ENCODE peak calls at places on chromosome 17, in seven cellular contexts. H is fibroblast of villous mesenchyme, C is left lung, E is fibroblast of mammary gland, T is stomach, G is hepatocyte, I is mucosa of descending colon. A is an unnamed sample.

GRCh38 chr17:78739331-78739853 is 42.7 kb downstream of the CYTH1 start:
- DNase-seq in H (no peak), C (no peak), E (no peak), T (no peak), G (no peak), I (no peak), A (no peak)

GRCh38 chr17:65696739-65697394 is 135.4 kb upstream of the AXIN2 start:
- DNase-seq in H (peak; percentile 75), C (no peak), E (peak; percentile 76), T (no peak), G (peak; percentile 16), I (no peak), A (peak; percentile 29)

GRCh38 chr17:14011740-14012405 is 57.4 kb upstream of the COX10 start:
- DNase-seq in H (no peak), C (no peak), E (no peak), T (no peak), G (no peak), I (no peak), A (no peak)

GRCh38 chr17:83056583-83057396 is 22.6 kb upstream of the METRNL start:
- DNase-seq in H (peak; percentile 27), C (peak; percentile 33), E (peak; percentile 72), T (peak; percentile 21), G (no peak), I (peak; percentile 23), A (no peak)

GRCh38 chr17:8955560-8955959 is 9.9 kb downstream of the PIK3R5 start:
- DNase-seq in H (no peak), C (no peak), E (no peak), T (no peak), G (no peak), I (no peak), A (no peak)

GRCh38 chr17:19384723-19385391 is 2.1 kb downstream of the MFAP4 start:
- DNase-seq in H (peak; percentile 97), C (peak; percentile 86), E (peak; percentile 97), T (peak; percentile 76), G (peak; percentile 88), I (peak; percentile 91), A (peak; percentile 93)

GRCh38 chr17:43360376-43360738 is 38.4 kb upstream of the ARL4D start:
- DNase-seq in H (peak; percentile 94), C (no peak), E (peak; percentile 97), T (peak; percentile 59), G (peak; percentile 73), I (no peak), A (peak; percentile 62)

GRCh38 chr17:52148288-52148968 is 10.1 kb downstream of the CA10 start:
- DNase-seq in H (no peak), C (no peak), E (no peak), T (no peak), G (no peak), I (no peak), A (no peak)

GRCh38 chr17:2173005-2173404 is 118.1 kb downstream of the HIC1 start:
- DNase-seq in H (peak; percentile 76), C (peak; percentile 67), E (peak; percentile 59), T (no peak), G (no peak), I (no peak), A (no peak)

GRCh38 chr17:70271200-70271599 is 101.9 kb downstream of the KCNJ2 start:
- DNase-seq in H (no peak), C (no peak), E (no peak), T (no peak), G (no peak), I (no peak), A (no peak)

GRCh38 chr17:80092959-80093358 is 8.4 kb upstream of the GAA start:
- DNase-seq in H (peak; percentile 8), C (peak; percentile 57), E (no peak), T (no peak), G (no peak), I (no peak), A (no peak)

GRCh38 chr17:57677858-57678257 is 67.2 kb downstream of the CCDC182 start:
- DNase-seq in H (no peak), C (no peak), E (no peak), T (no peak), G (no peak), I (no peak), A (no peak)

GRCh38 chr17:43601280-43602050 is 55.3 kb upstream of the ETV4 start:
- DNase-seq in H (no peak), C (no peak), E (peak; percentile 41), T (no peak), G (no peak), I (no peak), A (no peak)

GRCh38 chr17:65088621-65089385 is 32.3 kb upstream of the GNA13 start:
- DNase-seq in H (no peak), C (no peak), E (peak; percentile 39), T (no peak), G (no peak), I (no peak), A (no peak)

GRCh38 chr17:31492880-31493655 is 101.6 kb downstream of the RAB11FIP4 start:
- DNase-seq in H (no peak), C (peak; percentile 83), E (no peak), T (peak; percentile 43), G (no peak), I (peak; percentile 57), A (no peak)

GRCh38 chr17:2871720-2872119 is 75.5 kb downstream of the RAP1GAP2 start:
- DNase-seq in H (no peak), C (no peak), E (peak; percentile 57), T (no peak), G (no peak), I (no peak), A (no peak)

GRCh38 chr17:60091908-60092331 is 13.2 kb upstream of the HEATR6 start:
- DNase-seq in H (peak; percentile 62), C (no peak), E (peak; percentile 42), T (no peak), G (no peak), I (no peak), A (no peak)

GRCh38 chr17:82592289-82592683 is 56.0 kb downstream of the WDR45B start:
- DNase-seq in H (peak; percentile 29), C (peak; percentile 83), E (no peak), T (peak; percentile 57), G (peak; percentile 58), I (peak; percentile 62), A (no peak)

GRCh38 chr17:5870231-5870953 is 199.8 kb upstream of the WSCD1 start:
- DNase-seq in H (no peak), C (no peak), E (no peak), T (no peak), G (no peak), I (no peak), A (no peak)

GRCh38 chr17:55272711-55273578 is 8.2 kb downstream of the HLF start:
- DNase-seq in H (no peak), C (no peak), E (no peak), T (no peak), G (no peak), I (no peak), A (no peak)

GRCh38 chr17:1027044-1027443 is 30.1 kb downstream of the TIMM22 start:
- DNase-seq in H (no peak), C (no peak), E (no peak), T (no peak), G (no peak), I (no peak), A (no peak)

GRCh38 chr17:59485018-59485417 is 80.4 kb upstream of the DHX40 start:
- DNase-seq in H (no peak), C (no peak), E (no peak), T (no peak), G (no peak), I (no peak), A (no peak)

GRCh38 chr17:41555105-41555887 is 16.6 kb downstream of the KRT9 start:
- DNase-seq in H (peak; percentile 46), C (no peak), E (peak; percentile 25), T (no peak), G (no peak), I (no peak), A (no peak)

GRCh38 chr17:2309338-2310143 is 5.8 kb downstream of the SRR start:
- DNase-seq in H (peak; percentile 87), C (no peak), E (peak; percentile 14), T (no peak), G (peak; percentile 18), I (no peak), A (no peak)

GRCh38 chr17:82962163-82962720 is 117.2 kb upstream of the METRNL start:
- DNase-seq in H (peak; percentile 2), C (no peak), E (peak; percentile 57), T (peak; percentile 17), G (no peak), I (no peak), A (no peak)

GRCh38 chr17:60442271-60443201 is 20.2 kb downstream of the CHCT1 start:
- DNase-seq in H (peak; percentile 46), C (no peak), E (peak; percentile 40), T (no peak), G (no peak), I (no peak), A (peak; percentile 21)

GRCh38 chr17:47882695-47883588 is 13.1 kb upstream of the SP2 start:
- DNase-seq in H (no peak), C (no peak), E (no peak), T (no peak), G (no peak), I (no peak), A (no peak)
- H3K4me3 ChIP-seq in H (no peak overlapping the region), C (peak overlapping the region; percentile 15), E (no peak overlapping the region), T (peak overlapping the region; percentile 27), G (no peak overlapping the region), I (no peak overlapping the region), A (no peak overlapping the region)

GRCh38 chr17:17985555-17985954 is 12.9 kb downstream of the DRC3 start:
- DNase-seq in H (no peak), C (no peak), E (peak; percentile 16), T (no peak), G (no peak), I (no peak), A (peak; percentile 35)
- TF ChIP-seq CTCF in H (peak; percentile 39), C (no peak), E (peak; percentile 28), T (no peak), G (no peak), I (no peak), A (peak; percentile 40)

DNA sequence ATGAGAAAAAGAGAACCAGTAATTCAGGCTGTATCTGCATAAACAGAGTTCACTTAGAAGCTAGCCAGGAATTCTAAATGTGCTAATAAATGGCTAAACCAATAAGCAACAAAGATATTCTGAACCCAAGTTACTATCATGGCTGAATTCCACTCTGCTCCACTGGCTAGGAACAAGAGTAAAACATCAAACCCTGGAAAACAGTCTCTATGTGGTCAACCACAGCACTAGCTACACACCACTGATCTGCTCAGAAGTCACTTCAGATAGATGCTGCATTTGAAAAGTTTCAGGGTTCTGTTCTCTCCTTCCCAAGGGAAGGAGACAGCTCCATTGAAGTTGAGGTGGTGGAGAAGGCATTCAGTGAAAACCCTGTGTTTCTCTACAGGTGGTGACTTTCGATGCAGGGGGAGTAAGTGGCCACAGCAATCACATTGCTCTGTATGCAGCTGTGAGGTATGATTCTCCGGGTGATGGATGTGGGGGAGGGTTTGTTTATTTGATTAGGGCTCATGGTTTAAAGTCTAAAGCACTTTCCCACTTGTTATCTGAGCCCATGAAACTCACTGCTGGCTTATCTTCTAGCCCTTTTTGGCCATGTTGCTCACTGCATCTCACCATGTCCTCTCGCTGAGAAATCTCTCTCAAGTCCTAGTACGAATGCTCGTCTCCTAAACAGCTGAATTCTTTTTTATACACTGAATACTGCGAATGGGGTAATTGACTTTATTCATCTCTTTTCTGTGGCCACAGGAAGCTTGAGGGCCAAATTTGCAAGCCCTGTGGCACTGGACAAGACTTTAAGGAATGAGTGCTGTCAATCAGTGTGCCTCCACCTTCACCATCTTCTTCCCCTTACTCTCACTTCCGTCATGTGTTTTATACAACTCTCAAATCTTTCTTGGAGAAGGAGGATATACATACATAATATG is 39.8 kb downstream of the CENPV start:
- DNase-seq in H (peak; percentile 64), C (no peak), E (no peak), T (no peak), G (peak; percentile 68), I (no peak), A (no peak)
- H3K4me3 ChIP-seq in H (no peak overlapping the region), C (no peak overlapping the region), E (no peak overlapping the region), T (no peak overlapping the region), G (no peak overlapping the region), I (no peak overlapping the region), A (no peak overlapping the region)

GRCh38 chr17:76781056-76781982 is 43.4 kb downstream of the MFSD11 start:
- DNase-seq in H (no peak), C (no peak), E (no peak), T (no peak), G (no peak), I (no peak), A (peak; percentile 30)
- TF ChIP-seq CTCF in H (no peak), C (no peak), E (peak; percentile 4), T (no peak), G (no peak), I (no peak), A (peak; percentile 41)

A was measured in A673.